ENCODE peak calls at places on chromosomes 12 and 14, in eight cellular contexts. L is ovary; H is OCI-LY7; M is left ventricle myocardium inferior; W is CD4-positive, CD25-positive, alpha-beta regulatory T cell; Q is transverse colon; U is MM.1S; D is psoas muscle. Y is an unnamed sample.

GRCh38 chr12:125100551-125101434 is 35.6 kb downstream of the AACS start:
- DNase-seq in L (no peak), H (no peak), M (no peak), W (no peak), Q (no peak), U (no peak), D (no peak), Y (no peak)

GRCh38 chr12:25083211-25083610 is 111.7 kb downstream of the DNAI7 start:
- DNase-seq in L (no peak), H (no peak), M (no peak), W (no peak), Q (no peak), U (no peak), D (no peak), Y (no peak)

GRCh38 chr14:74572829-74573360 is 39.1 kb downstream of the LTBP2 start:
- DNase-seq in L (peak; percentile 26), H (no peak), M (no peak), W (no peak), Q (no peak), U (no peak), D (no peak), Y (no peak)

GRCh38 chr12:62256408-62257079 is 3.7 kb upstream of the USP15 start:
- DNase-seq in L (peak; percentile 43), H (no peak), M (no peak), W (no peak), Q (no peak), U (no peak), D (no peak), Y (no peak)

GRCh38 chr12:1797991-1798733 is 22.2 kb upstream of the LRTM2 start:
- DNase-seq in L (no peak), H (no peak), M (no peak), W (no peak), Q (no peak), U (no peak), D (no peak), Y (no peak)

GRCh38 chr14:82855912-82856381 is 1322.3 kb upstream of the SEL1L start:
- DNase-seq in L (no peak), H (peak; percentile 2), M (no peak), W (no peak), Q (no peak), U (peak; percentile 8), D (no peak), Y (no peak)

GRCh38 chr12:69405466-69405865 is 45.9 kb downstream of the YEATS4 start:
- DNase-seq in L (no peak), H (no peak), M (no peak), W (no peak), Q (no peak), U (no peak), D (peak; percentile 31), Y (no peak)

GRCh38 chr12:90499793-90500192 is 455.2 kb downstream of the CCER1 start:
- DNase-seq in L (no peak), H (no peak), M (no peak), W (no peak), Q (no peak), U (no peak), D (no peak), Y (no peak)

GRCh38 chr12:131473261-131473660 is 237.6 kb upstream of the SFSWAP start:
- DNase-seq in L (no peak), H (no peak), M (no peak), W (no peak), Q (no peak), U (no peak), D (no peak), Y (no peak)

GRCh38 chr12:47147749-47148148 is 68.0 kb upstream of the AMIGO2 start:
- DNase-seq in L (no peak), H (no peak), M (no peak), W (no peak), Q (no peak), U (no peak), D (no peak), Y (no peak)

GRCh38 chr14:30921305-30921704 is 46.9 kb downstream of the COCH start:
- DNase-seq in L (no peak), H (peak; percentile 61), M (no peak), W (no peak), Q (no peak), U (no peak), D (no peak), Y (no peak)

GRCh38 chr14:80465541-80466220 is 254.4 kb upstream of the DIO2 start:
- DNase-seq in L (no peak), H (no peak), M (no peak), W (no peak), Q (no peak), U (no peak), D (no peak), Y (no peak)

GRCh38 chr12:66903782-66904396 is 225.0 kb upstream of the GRIP1 start:
- DNase-seq in L (no peak), H (peak; percentile 21), M (no peak), W (no peak), Q (no peak), U (no peak), D (no peak), Y (peak; percentile 17)

GRCh38 chr14:24900281-24900868 is 149.6 kb downstream of the STXBP6 start:
- DNase-seq in L (no peak), H (no peak), M (no peak), W (no peak), Q (no peak), U (no peak), D (no peak), Y (no peak)

GRCh38 chr12:57611116-57611809 is at the start of gene ARHGEF25:
- DNase-seq in L (peak; percentile 82), H (no peak), M (peak; percentile 87), W (peak; percentile 37), Q (peak; percentile 73), U (peak; percentile 19), D (peak; percentile 77), Y (no peak)

GRCh38 chr12:12156835-12157234 is 86.1 kb downstream of the BCL2L14 start:
- DNase-seq in L (no peak), H (no peak), M (no peak), W (no peak), Q (no peak), U (no peak), D (no peak), Y (no peak)

GRCh38 chr14:64873506-64874220 is 6.0 kb downstream of the SPTB start:
- DNase-seq in L (no peak), H (no peak), M (no peak), W (no peak), Q (no peak), U (no peak), D (no peak), Y (no peak)

GRCh38 chr14:71387753-71388152 is 480.5 kb downstream of the PCNX1 start:
- DNase-seq in L (no peak), H (no peak), M (no peak), W (no peak), Q (no peak), U (no peak), D (no peak), Y (no peak)

GRCh38 chr14:49505026-49505766 is 81.0 kb downstream of the RPS29 start:
- DNase-seq in L (no peak), H (no peak), M (no peak), W (no peak), Q (no peak), U (peak; percentile 41), D (no peak), Y (no peak)

GRCh38 chr14:78405071-78405856 is 235.1 kb downstream of the NRXN3 start:
- DNase-seq in L (no peak), H (no peak), M (no peak), W (no peak), Q (no peak), U (no peak), D (no peak), Y (no peak)

GRCh38 chr12:124032265-124032886 is 59.4 kb downstream of the ZNF664 start:
- DNase-seq in L (no peak), H (peak; percentile 44), M (no peak), W (no peak), Q (peak; percentile 22), U (no peak), D (no peak), Y (no peak)

GRCh38 chr12:71780207-71780822 is 25.7 kb downstream of the RAB21 start:
- DNase-seq in L (peak; percentile 28), H (peak; percentile 55), M (no peak), W (peak; percentile 16), Q (peak; percentile 47), U (peak; percentile 39), D (no peak), Y (peak; percentile 50)

DNA sequence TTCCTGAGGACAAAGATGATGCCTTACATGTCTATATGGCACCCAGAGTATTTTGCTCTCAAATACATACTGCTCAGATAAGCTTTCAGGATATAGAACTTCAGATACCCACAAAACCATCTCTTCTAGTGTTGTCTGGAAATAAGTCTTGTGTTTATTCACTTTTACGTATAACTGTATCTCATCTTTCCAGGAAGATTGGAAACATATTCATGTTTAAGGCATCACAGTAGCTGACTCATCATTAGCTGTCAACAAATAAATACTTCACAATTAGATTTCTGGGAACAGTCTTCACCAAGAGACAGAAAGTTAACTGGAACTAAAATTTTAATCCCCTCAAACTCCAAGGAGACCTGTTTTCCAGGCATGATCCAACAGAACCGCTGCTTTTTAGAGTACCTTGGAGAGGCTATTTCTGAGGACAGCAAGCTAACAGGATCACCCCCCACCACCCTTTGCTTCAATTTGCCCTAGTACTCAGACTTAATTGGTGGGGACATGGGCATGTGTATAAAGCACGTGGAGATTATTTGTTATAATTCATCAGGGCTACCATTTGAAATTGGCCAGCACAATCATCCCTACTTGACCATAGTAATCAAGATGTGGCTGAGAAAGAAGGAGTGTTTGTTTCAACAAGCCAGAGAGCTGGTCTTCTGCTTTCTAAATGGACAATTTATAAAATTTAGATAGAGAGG is 129.3 kb upstream of the HIF1A start:
- DNase-seq in L (no peak), H (no peak), M (no peak), W (no peak), Q (no peak), U (no peak), D (no peak), Y (no peak)
- H3K4me3 ChIP-seq in L (no peak overlapping the region), H (no peak overlapping the region), M (no peak overlapping the region), W (no peak overlapping the region), Q (no peak overlapping the region), U (no peak overlapping the region), D (no peak overlapping the region), Y (no peak overlapping the region)

DNA sequence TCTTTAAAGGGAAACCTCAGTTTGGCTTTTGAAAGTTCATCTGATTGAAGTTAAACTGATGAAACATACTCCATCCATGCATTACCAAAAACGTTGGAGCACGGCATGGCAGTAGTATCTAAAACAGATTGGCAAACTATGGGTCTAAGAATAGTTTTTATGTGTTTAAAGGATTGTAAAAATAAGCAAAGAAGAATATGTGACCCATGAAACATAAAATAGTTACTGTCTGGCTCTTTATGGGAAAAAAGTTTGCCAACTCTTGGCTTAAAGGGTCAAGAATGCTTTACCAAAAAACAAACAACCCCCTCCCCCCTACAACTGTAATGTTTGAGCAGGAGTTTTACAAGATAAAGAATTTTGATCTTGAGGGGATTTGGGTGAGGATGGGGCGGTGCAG is 32.6 kb downstream of the TRAF3 start:
- DNase-seq in L (no peak), H (no peak), M (no peak), W (no peak), Q (no peak), U (no peak), D (no peak), Y (no peak)
- H3K4me1 ChIP-seq in L (peaks cover under 1% of the 10 kb centered on the region), H (peaks cover 7% of the 10 kb centered on the region), M (no peaks in the 10 kb centered on the region), W (peaks cover 60% of the 10 kb centered on the region), Q (peaks cover 17% of the 10 kb centered on the region), U (peaks cover 44% of the 10 kb centered on the region), D (no peaks in the 10 kb centered on the region), Y (peaks cover 30% of the 10 kb centered on the region)

GRCh38 chr12:18907154-18907553 is 169.2 kb downstream of the CAPZA3 start:
- DNase-seq in L (no peak), H (no peak), M (no peak), W (no peak), Q (no peak), U (no peak), D (no peak), Y (no peak)
- H3K27ac ChIP-seq in L (no peak overlapping the region), H (no peak overlapping the region), M (peak overlapping the region; percentile 71), W (no peak overlapping the region), Q (no peak overlapping the region), U (no peak overlapping the region), D (peak overlapping the region; percentile 28), Y (no peak overlapping the region)

GRCh38 chr14:92503756-92504491 is 9.7 kb upstream of the RIN3 start:
- DNase-seq in L (no peak), H (no peak), M (no peak), W (no peak), Q (no peak), U (no peak), D (no peak), Y (no peak)
- H3K4me3 ChIP-seq in L (no peak overlapping the region), H (no peak overlapping the region), M (no peak overlapping the region), W (no peak overlapping the region), Q (no peak overlapping the region), U (no peak overlapping the region), D (no peak overlapping the region), Y (no peak overlapping the region)

Y was measured in naive thymus-derived CD4-positive, alpha-beta T cell.